ENCODE peak calls at places on chromosome 12, in four cellular contexts. S is K562, U is GM12878, A is HepG2. E is an unnamed sample.

GRCh38 chr12:12902036-12902435 is 10.7 kb downstream of the GPRC5A start:
- DNase-seq in S (no peak), U (no peak), A (no peak), E (no peak)

GRCh38 chr12:80838024-80838658 is 99.6 kb downstream of the LIN7A start:
- DNase-seq in S (no peak), U (no peak), A (peak; percentile 43), E (no peak)

GRCh38 chr12:24560867-24561266 is 388.0 kb downstream of the BCAT1 start:
- DNase-seq in S (no peak), U (no peak), A (no peak), E (no peak)

GRCh38 chr12:6205144-6205539 is 4.9 kb downstream of the CD9 start:
- DNase-seq in S (no peak), U (no peak), A (no peak), E (no peak)

GRCh38 chr12:113990548-113991223 is 24.6 kb upstream of the RBM19 start:
- DNase-seq in S (no peak), U (no peak), A (peak; percentile 77), E (no peak)

GRCh38 chr12:98901189-98901588 is 256.1 kb downstream of the APAF1 start:
- DNase-seq in S (no peak), U (no peak), A (no peak), E (no peak)

GRCh38 chr12:77062846-77063461 is 2.4 kb downstream of the E2F7 start:
- DNase-seq in S (peak; percentile 60), U (peak; percentile 64), A (no peak), E (no peak)

GRCh38 chr12:11875414-11875935 is 195.3 kb upstream of the BCL2L14 start:
- DNase-seq in S (no peak), U (no peak), A (no peak), E (no peak)

GRCh38 chr12:85016423-85016822 is 19.7 kb downstream of the TSPAN19 start:
- DNase-seq in S (no peak), U (no peak), A (peak; percentile 23), E (no peak)

GRCh38 chr12:46110220-46110700 is 119.9 kb upstream of the SCAF11 start:
- DNase-seq in S (no peak), U (no peak), A (no peak), E (no peak)

GRCh38 chr12:47547077-47547476 is 158.8 kb downstream of the RPAP3 start:
- DNase-seq in S (peak; percentile 19), U (no peak), A (no peak), E (no peak)

GRCh38 chr12:106220561-106220960 is 27.3 kb downstream of the CKAP4 start:
- DNase-seq in S (no peak), U (no peak), A (no peak), E (no peak)

GRCh38 chr12:49982246-49983229 is 9.8 kb downstream of the AQP6 start:
- DNase-seq in S (peak; percentile 45), U (no peak), A (no peak), E (no peak)

GRCh38 chr12:51533799-51534198 is 57.2 kb upstream of the SCN8A start:
- DNase-seq in S (no peak), U (no peak), A (no peak), E (no peak)

GRCh38 chr12:110543252-110543959 is 39.7 kb downstream of the PPTC7 start:
- DNase-seq in S (no peak), U (peak; percentile 90), A (no peak), E (no peak)

GRCh38 chr12:2836576-2836975 is 1.7 kb upstream of the NRIP2 start:
- DNase-seq in S (no peak), U (no peak), A (no peak), E (no peak)

GRCh38 chr12:13171921-13172859 is 24.3 kb upstream of the EMP1 start:
- DNase-seq in S (no peak), U (no peak), A (no peak), E (no peak)

GRCh38 chr12:27840229-27840999 is 60.4 kb upstream of the MANSC4 start:
- DNase-seq in S (no peak), U (no peak), A (no peak), E (no peak)

GRCh38 chr12:56029666-56030293 is 8.9 kb downstream of the IKZF4 start:
- DNase-seq in S (peak; percentile 75), U (no peak), A (peak; percentile 71), E (peak; percentile 63)

GRCh38 chr12:111598637-111599458 is at the start of gene ATXN2:
- DNase-seq in S (peak; percentile 81), U (no peak), A (no peak), E (peak; percentile 76)

GRCh38 chr12:57756406-57757341 is 1.8 kb downstream of the MARCHF9 start:
- DNase-seq in S (peak; percentile 85), U (no peak), A (no peak), E (peak; percentile 78)

GRCh38 chr12:21615441-21615840 is 10.8 kb upstream of the GYS2 start:
- DNase-seq in S (no peak), U (no peak), A (no peak), E (no peak)

GRCh38 chr12:3097836-3098235 is 20.7 kb downstream of the TSPAN9 start:
- DNase-seq in S (no peak), U (no peak), A (peak; percentile 61), E (no peak)

GRCh38 chr12:11513288-11513687 is 117.9 kb upstream of the PRB2 start:
- DNase-seq in S (peak; percentile 17), U (no peak), A (peak; percentile 18), E (peak; percentile 19)

GRCh38 chr12:45575823-45576448 is 153.6 kb upstream of the ARID2 start:
- DNase-seq in S (no peak), U (peak; percentile 31), A (no peak), E (no peak)

GRCh38 chr12:27969901-27970390 is 2.6 kb downstream of the PTHLH start:
- DNase-seq in S (peak; percentile 85), U (peak; percentile 25), A (peak; percentile 38), E (peak; percentile 54)

GRCh38 chr12:52204931-52205505 is 13.2 kb upstream of the KRT80 start:
- DNase-seq in S (no peak), U (no peak), A (no peak), E (no peak)

GRCh38 chr12:15151141-15152091 is 69.8 kb downstream of the RERG start:
- DNase-seq in S (peak; percentile 2), U (no peak), A (peak; percentile 5), E (no peak)

GRCh38 chr12:28966049-28966778 is 182.9 kb upstream of the FAR2 start:
- DNase-seq in S (no peak), U (no peak), A (no peak), E (no peak)

GRCh38 chr12:52247622-52248540 is 14.8 kb downstream of the KRT7 start:
- DNase-seq in S (no peak), U (no peak), A (no peak), E (no peak)

GRCh38 chr12:104299842-104300481 is 3.6 kb upstream of the EID3 start:
- DNase-seq in S (no peak), U (no peak), A (no peak), E (no peak)

GRCh38 chr12:42332301-42332894 is 6.4 kb downstream of the PPHLN1 start:
- DNase-seq in S (peak; percentile 65), U (no peak), A (peak; percentile 34), E (peak; percentile 34)

GRCh38 chr12:108367436-108367835 is 28.3 kb upstream of the CMKLR1 start:
- DNase-seq in S (no peak), U (no peak), A (no peak), E (no peak)

GRCh38 chr12:48122065-48122834 is 3.1 kb downstream of the PFKM start:
- DNase-seq in S (peak; percentile 63), U (no peak), A (no peak), E (no peak)

GRCh38 chr12:29282452-29282851 is 98.5 kb downstream of the ERGIC2 start:
- DNase-seq in S (no peak), U (no peak), A (no peak), E (no peak)

GRCh38 chr12:115998119-115998633 is 279.3 kb downstream of the MED13L start:
- DNase-seq in S (peak; percentile 53), U (no peak), A (peak; percentile 24), E (peak; percentile 22)

GRCh38 chr12:116002890-116003536 is 274.5 kb downstream of the MED13L start:
- DNase-seq in S (no peak), U (no peak), A (no peak), E (no peak)

GRCh38 chr12:115999582-115999981 is 277.9 kb downstream of the MED13L start:
- DNase-seq in S (no peak), U (no peak), A (no peak), E (no peak)

GRCh38 chr12:116000252-116000651 is 277.2 kb downstream of the MED13L start:
- DNase-seq in S (no peak), U (no peak), A (no peak), E (no peak)

GRCh38 chr12:115998789-115999478 is 278.6 kb downstream of the MED13L start:
- DNase-seq in S (no peak), U (no peak), A (no peak), E (no peak)
- TF ChIP-seq SP1 in S (no peak), U (no peak), A (no peak), E (no peak)

GRCh38 chr12:119613319-119613936 is 19.9 kb downstream of the TMEM233 start:
- DNase-seq in S (no peak), U (no peak), A (peak; percentile 34), E (no peak)
- TF ChIP-seq TARDBP in S (no peak), U (no peak), A (no peak), E (no peak)

GRCh38 chr12:132069336-132069985 is 74.7 kb downstream of the DDX51 start:
- DNase-seq in S (no peak), U (no peak), A (no peak), E (no peak)

GRCh38 chr12:132074216-132074615 is 69.9 kb downstream of the DDX51 start:
- DNase-seq in S (no peak), U (no peak), A (no peak), E (no peak)

GRCh38 chr12:132071001-132071810 is 72.9 kb downstream of the DDX51 start:
- DNase-seq in S (no peak), U (peak; percentile 75), A (no peak), E (no peak)

GRCh38 chr12:132070298-132070697 is 73.8 kb downstream of the DDX51 start:
- DNase-seq in S (no peak), U (no peak), A (no peak), E (no peak)

GRCh38 chr12:132071837-132072384 is 72.2 kb downstream of the DDX51 start:
- DNase-seq in S (no peak), U (no peak), A (no peak), E (no peak)
- TF ChIP-seq SP1 in S (no peak), U (no peak), A (no peak), E (no peak)

DNA sequence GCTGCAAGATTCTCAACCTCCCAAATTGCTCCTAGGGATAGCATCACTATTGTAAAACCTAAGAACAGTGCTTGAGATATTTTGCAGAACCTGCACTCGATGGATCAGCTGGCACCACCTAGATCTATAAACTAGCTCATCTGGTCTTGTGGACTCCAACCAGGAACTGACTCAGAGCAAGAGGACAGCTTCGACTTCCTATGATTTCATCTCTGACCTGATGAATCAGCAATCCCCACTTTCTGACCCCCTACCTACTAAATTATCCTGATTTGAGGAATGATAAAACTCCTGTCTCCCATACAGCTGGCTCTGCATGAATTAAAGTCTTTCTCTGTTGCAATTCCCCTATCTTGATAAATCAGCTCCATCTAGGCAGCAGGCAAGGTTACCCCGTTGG is 117.8 kb downstream of the DYRK2 start:
- DNase-seq in S (no peak), U (no peak), A (no peak), E (no peak)
- TF ChIP-seq TARDBP in S (no peak), U (no peak), A (no peak), E (no peak)

GRCh38 chr12:128807161-128807724 is 16.5 kb downstream of the SLC15A4 start:
- DNase-seq in S (no peak), U (no peak), A (no peak), E (no peak)
- TF ChIP-seq SP1 in S (no peak), U (no peak), A (no peak), E (no peak)

GRCh38 chr12:32666510-32666909 is 12.6 kb upstream of the DNM1L start:
- DNase-seq in S (no peak), U (no peak), A (no peak), E (no peak)
- TF ChIP-seq TARDBP in S (no peak), U (no peak), A (no peak), E (no peak)

E was measured in HEK293T.